ENCODE peak calls at places on chromosomes 16 and 17, in nine cellular contexts. One of them, this sample, is unnamed.

GRCh38 chr17:29149431-29150064 is 30.6 kb downstream of the MYO18A start:
- DNase-seq in GF-D8: no peak
- DNase-seq in Kasumi-1: no peak
- DNase-seq in M059J: no peak
- DNase-seq in amniotic stem cell: no peak
- DNase-seq in SK-N-MC: no peak
- DNase-seq in right lobe of liver: no peak
- DNase-seq in left cardiac atrium: peak
- DNase-seq in stimulated activated CD4-positive, alpha-beta T cell treated with anti-CD3 and anti-CD28 coated beads, Interleukin-1b, Interleukin-23, amount 100 ng/mL, for 48 hours: no peak
- DNase-seq in this sample: peak

GRCh38 chr16:86306811-86307517 is 203.4 kb upstream of the FOXF1 start:
- DNase-seq in M059J: peak
- DNase-seq in right lobe of liver: no peak
- DNase-seq in amniotic stem cell: no peak
- DNase-seq in GF-D8: no peak
- DNase-seq in Kasumi-1: no peak
- DNase-seq in stimulated activated CD4-positive, alpha-beta T cell treated with anti-CD3 and anti-CD28 coated beads, Interleukin-1b, Interleukin-23, amount 100 ng/mL, for 48 hours: no peak
- DNase-seq in left cardiac atrium: no peak
- DNase-seq in SK-N-MC: no peak
- DNase-seq in this sample: no peak

GRCh38 chr17:63381101-63381729 is 64.9 kb downstream of the CYB561 start:
- DNase-seq in GF-D8: no peak
- DNase-seq in SK-N-MC: no peak
- DNase-seq in M059J: no peak
- DNase-seq in stimulated activated CD4-positive, alpha-beta T cell treated with anti-CD3 and anti-CD28 coated beads, Interleukin-1b, Interleukin-23, amount 100 ng/mL, for 48 hours: no peak
- DNase-seq in Kasumi-1: no peak
- DNase-seq in amniotic stem cell: no peak
- DNase-seq in right lobe of liver: no peak
- DNase-seq in left cardiac atrium: no peak
- DNase-seq in this sample: no peak

GRCh38 chr17:68705331-68706166 is 104.4 kb upstream of the FAM20A start:
- DNase-seq in M059J: no peak
- DNase-seq in left cardiac atrium: no peak
- DNase-seq in right lobe of liver: no peak
- DNase-seq in stimulated activated CD4-positive, alpha-beta T cell treated with anti-CD3 and anti-CD28 coated beads, Interleukin-1b, Interleukin-23, amount 100 ng/mL, for 48 hours: no peak
- DNase-seq in amniotic stem cell: no peak
- DNase-seq in Kasumi-1: no peak
- DNase-seq in SK-N-MC: no peak
- DNase-seq in GF-D8: no peak
- DNase-seq in this sample: no peak

GRCh38 chr16:50580180-50580771 is 32.1 kb downstream of the NKD1 start:
- DNase-seq in SK-N-MC: no peak
- DNase-seq in Kasumi-1: no peak
- DNase-seq in stimulated activated CD4-positive, alpha-beta T cell treated with anti-CD3 and anti-CD28 coated beads, Interleukin-1b, Interleukin-23, amount 100 ng/mL, for 48 hours: no peak
- DNase-seq in amniotic stem cell: no peak
- DNase-seq in GF-D8: no peak
- DNase-seq in M059J: no peak
- DNase-seq in left cardiac atrium: no peak
- DNase-seq in right lobe of liver: no peak
- DNase-seq in this sample: no peak

GRCh38 chr17:18217412-18218015 is 7.9 kb upstream of the LLGL1 start:
- DNase-seq in GF-D8: no peak
- DNase-seq in SK-N-MC: no peak
- DNase-seq in left cardiac atrium: peak
- DNase-seq in Kasumi-1: peak
- DNase-seq in right lobe of liver: peak
- DNase-seq in stimulated activated CD4-positive, alpha-beta T cell treated with anti-CD3 and anti-CD28 coated beads, Interleukin-1b, Interleukin-23, amount 100 ng/mL, for 48 hours: peak
- DNase-seq in M059J: peak
- DNase-seq in amniotic stem cell: no peak
- DNase-seq in this sample: peak

GRCh38 chr17:16363749-16364536 is 10.7 kb upstream of the CENPV start:
- DNase-seq in amniotic stem cell: peak
- DNase-seq in SK-N-MC: peak
- DNase-seq in M059J: peak
- DNase-seq in GF-D8: no peak
- DNase-seq in left cardiac atrium: peak
- DNase-seq in Kasumi-1: peak
- DNase-seq in stimulated activated CD4-positive, alpha-beta T cell treated with anti-CD3 and anti-CD28 coated beads, Interleukin-1b, Interleukin-23, amount 100 ng/mL, for 48 hours: peak
- DNase-seq in right lobe of liver: peak
- DNase-seq in this sample: peak

GRCh38 chr16:29694384-29695195 is 15.6 kb downstream of the QPRT start:
- DNase-seq in Kasumi-1: no peak
- DNase-seq in left cardiac atrium: no peak
- DNase-seq in amniotic stem cell: no peak
- DNase-seq in stimulated activated CD4-positive, alpha-beta T cell treated with anti-CD3 and anti-CD28 coated beads, Interleukin-1b, Interleukin-23, amount 100 ng/mL, for 48 hours: no peak
- DNase-seq in GF-D8: no peak
- DNase-seq in SK-N-MC: no peak
- DNase-seq in right lobe of liver: peak
- DNase-seq in M059J: no peak
- DNase-seq in this sample: peak

GRCh38 chr16:31452631-31453106 is 6.6 kb upstream of the ARMC5 start:
- DNase-seq in M059J: peak
- DNase-seq in stimulated activated CD4-positive, alpha-beta T cell treated with anti-CD3 and anti-CD28 coated beads, Interleukin-1b, Interleukin-23, amount 100 ng/mL, for 48 hours: no peak
- DNase-seq in right lobe of liver: no peak
- DNase-seq in Kasumi-1: no peak
- DNase-seq in GF-D8: no peak
- DNase-seq in SK-N-MC: no peak
- DNase-seq in amniotic stem cell: peak
- DNase-seq in left cardiac atrium: no peak
- DNase-seq in this sample: peak

GRCh38 chr16:55832788-55833583 is at the start of gene CES1:
- DNase-seq in left cardiac atrium: peak
- DNase-seq in amniotic stem cell: no peak
- DNase-seq in SK-N-MC: no peak
- DNase-seq in Kasumi-1: no peak
- DNase-seq in right lobe of liver: peak
- DNase-seq in GF-D8: no peak
- DNase-seq in stimulated activated CD4-positive, alpha-beta T cell treated with anti-CD3 and anti-CD28 coated beads, Interleukin-1b, Interleukin-23, amount 100 ng/mL, for 48 hours: no peak
- DNase-seq in M059J: no peak
- DNase-seq in this sample: peak

GRCh38 chr16:78505544-78506371 is 406.3 kb downstream of the WWOX start:
- DNase-seq in amniotic stem cell: no peak
- DNase-seq in right lobe of liver: peak
- DNase-seq in stimulated activated CD4-positive, alpha-beta T cell treated with anti-CD3 and anti-CD28 coated beads, Interleukin-1b, Interleukin-23, amount 100 ng/mL, for 48 hours: no peak
- DNase-seq in GF-D8: no peak
- DNase-seq in SK-N-MC: no peak
- DNase-seq in M059J: peak
- DNase-seq in Kasumi-1: no peak
- DNase-seq in left cardiac atrium: peak
- DNase-seq in this sample: peak

GRCh38 chr17:39099686-39100293 is 51.6 kb downstream of the PLXDC1 start:
- DNase-seq in stimulated activated CD4-positive, alpha-beta T cell treated with anti-CD3 and anti-CD28 coated beads, Interleukin-1b, Interleukin-23, amount 100 ng/mL, for 48 hours: no peak
- DNase-seq in amniotic stem cell: no peak
- DNase-seq in left cardiac atrium: peak
- DNase-seq in GF-D8: no peak
- DNase-seq in Kasumi-1: no peak
- DNase-seq in SK-N-MC: peak
- DNase-seq in M059J: peak
- DNase-seq in right lobe of liver: no peak
- DNase-seq in this sample: no peak

GRCh38 chr16:49581630-49582298 is 208.2 kb downstream of the C16orf78 start:
- DNase-seq in Kasumi-1: no peak
- DNase-seq in amniotic stem cell: no peak
- DNase-seq in GF-D8: no peak
- DNase-seq in SK-N-MC: no peak
- DNase-seq in left cardiac atrium: no peak
- DNase-seq in stimulated activated CD4-positive, alpha-beta T cell treated with anti-CD3 and anti-CD28 coated beads, Interleukin-1b, Interleukin-23, amount 100 ng/mL, for 48 hours: no peak
- DNase-seq in right lobe of liver: no peak
- DNase-seq in M059J: no peak
- DNase-seq in this sample: no peak

GRCh38 chr17:79930786-79931516 is 91.7 kb upstream of the CBX4 start:
- DNase-seq in SK-N-MC: no peak
- DNase-seq in GF-D8: no peak
- DNase-seq in amniotic stem cell: no peak
- DNase-seq in left cardiac atrium: no peak
- DNase-seq in stimulated activated CD4-positive, alpha-beta T cell treated with anti-CD3 and anti-CD28 coated beads, Interleukin-1b, Interleukin-23, amount 100 ng/mL, for 48 hours: no peak
- DNase-seq in right lobe of liver: no peak
- DNase-seq in Kasumi-1: no peak
- DNase-seq in M059J: no peak
- DNase-seq in this sample: no peak

GRCh38 chr17:65495255-65496060 is 66.0 kb downstream of the AXIN2 start:
- DNase-seq in amniotic stem cell: no peak
- DNase-seq in SK-N-MC: no peak
- DNase-seq in Kasumi-1: no peak
- DNase-seq in left cardiac atrium: no peak
- DNase-seq in GF-D8: no peak
- DNase-seq in M059J: no peak
- DNase-seq in right lobe of liver: no peak
- DNase-seq in stimulated activated CD4-positive, alpha-beta T cell treated with anti-CD3 and anti-CD28 coated beads, Interleukin-1b, Interleukin-23, amount 100 ng/mL, for 48 hours: no peak
- DNase-seq in this sample: no peak

GRCh38 chr16:85809645-85810044 is 10.2 kb downstream of the COX4I1 start:
- DNase-seq in SK-N-MC: no peak
- DNase-seq in left cardiac atrium: no peak
- DNase-seq in Kasumi-1: no peak
- DNase-seq in M059J: no peak
- DNase-seq in stimulated activated CD4-positive, alpha-beta T cell treated with anti-CD3 and anti-CD28 coated beads, Interleukin-1b, Interleukin-23, amount 100 ng/mL, for 48 hours: no peak
- DNase-seq in right lobe of liver: no peak
- DNase-seq in amniotic stem cell: no peak
- DNase-seq in GF-D8: no peak
- DNase-seq in this sample: no peak

GRCh38 chr16:18931756-18932155 is 5.5 kb upstream of the SMG1 start:
- DNase-seq in right lobe of liver: no peak
- DNase-seq in SK-N-MC: no peak
- DNase-seq in M059J: no peak
- DNase-seq in left cardiac atrium: peak
- DNase-seq in Kasumi-1: no peak
- DNase-seq in GF-D8: no peak
- DNase-seq in amniotic stem cell: no peak
- DNase-seq in stimulated activated CD4-positive, alpha-beta T cell treated with anti-CD3 and anti-CD28 coated beads, Interleukin-1b, Interleukin-23, amount 100 ng/mL, for 48 hours: no peak
- DNase-seq in this sample: peak

GRCh38 chr17:7438050-7438614 is 1.2 kb upstream of the FGF11 start:
- DNase-seq in M059J: no peak
- DNase-seq in Kasumi-1: peak
- DNase-seq in left cardiac atrium: peak
- DNase-seq in stimulated activated CD4-positive, alpha-beta T cell treated with anti-CD3 and anti-CD28 coated beads, Interleukin-1b, Interleukin-23, amount 100 ng/mL, for 48 hours: peak
- DNase-seq in SK-N-MC: no peak
- DNase-seq in right lobe of liver: peak
- DNase-seq in amniotic stem cell: no peak
- DNase-seq in GF-D8: no peak
- DNase-seq in this sample: peak

GRCh38 chr16:62256406-62256805 is 220.2 kb upstream of the CDH8 start:
- DNase-seq in Kasumi-1: no peak
- DNase-seq in left cardiac atrium: no peak
- DNase-seq in amniotic stem cell: no peak
- DNase-seq in GF-D8: no peak
- DNase-seq in stimulated activated CD4-positive, alpha-beta T cell treated with anti-CD3 and anti-CD28 coated beads, Interleukin-1b, Interleukin-23, amount 100 ng/mL, for 48 hours: no peak
- DNase-seq in M059J: peak
- DNase-seq in right lobe of liver: no peak
- DNase-seq in SK-N-MC: no peak
- DNase-seq in this sample: no peak

GRCh38 chr16:4679854-4680636 is 13.3 kb upstream of the NUDT16L1 start:
- DNase-seq in right lobe of liver: peak
- DNase-seq in SK-N-MC: no peak
- DNase-seq in Kasumi-1: peak
- DNase-seq in amniotic stem cell: no peak
- DNase-seq in stimulated activated CD4-positive, alpha-beta T cell treated with anti-CD3 and anti-CD28 coated beads, Interleukin-1b, Interleukin-23, amount 100 ng/mL, for 48 hours: no peak
- DNase-seq in left cardiac atrium: peak
- DNase-seq in GF-D8: peak
- DNase-seq in M059J: no peak
- DNase-seq in this sample: peak

GRCh38 chr16:86317617-86318021 is 192.7 kb upstream of the FOXF1 start:
- DNase-seq in GF-D8: no peak
- DNase-seq in right lobe of liver: no peak
- DNase-seq in amniotic stem cell: no peak
- DNase-seq in Kasumi-1: no peak
- DNase-seq in stimulated activated CD4-positive, alpha-beta T cell treated with anti-CD3 and anti-CD28 coated beads, Interleukin-1b, Interleukin-23, amount 100 ng/mL, for 48 hours: no peak
- DNase-seq in M059J: no peak
- DNase-seq in SK-N-MC: no peak
- DNase-seq in left cardiac atrium: no peak
- DNase-seq in this sample: no peak

GRCh38 chr17:17063546-17064122 is 21.4 kb downstream of the MPRIP start:
- DNase-seq in M059J: peak
- DNase-seq in SK-N-MC: no peak
- DNase-seq in GF-D8: peak
- DNase-seq in amniotic stem cell: no peak
- DNase-seq in Kasumi-1: no peak
- DNase-seq in right lobe of liver: peak
- DNase-seq in stimulated activated CD4-positive, alpha-beta T cell treated with anti-CD3 and anti-CD28 coated beads, Interleukin-1b, Interleukin-23, amount 100 ng/mL, for 48 hours: no peak
- DNase-seq in left cardiac atrium: peak
- DNase-seq in this sample: peak

GRCh38 chr16:17397499-17397891 is 73.3 kb downstream of the XYLT1 start:
- DNase-seq in left cardiac atrium: peak
- DNase-seq in stimulated activated CD4-positive, alpha-beta T cell treated with anti-CD3 and anti-CD28 coated beads, Interleukin-1b, Interleukin-23, amount 100 ng/mL, for 48 hours: no peak
- DNase-seq in amniotic stem cell: no peak
- DNase-seq in M059J: peak
- DNase-seq in GF-D8: no peak
- DNase-seq in Kasumi-1: no peak
- DNase-seq in right lobe of liver: no peak
- DNase-seq in SK-N-MC: no peak
- DNase-seq in this sample: no peak

GRCh38 chr17:19769946-19770652 is 22.0 kb upstream of the ALDH3A1 start:
- DNase-seq in right lobe of liver: no peak
- DNase-seq in GF-D8: no peak
- DNase-seq in left cardiac atrium: peak
- DNase-seq in Kasumi-1: no peak
- DNase-seq in amniotic stem cell: peak
- DNase-seq in M059J: peak
- DNase-seq in stimulated activated CD4-positive, alpha-beta T cell treated with anti-CD3 and anti-CD28 coated beads, Interleukin-1b, Interleukin-23, amount 100 ng/mL, for 48 hours: no peak
- DNase-seq in SK-N-MC: no peak
- DNase-seq in this sample: no peak

GRCh38 chr17:43010667-43011308 is 4.2 kb downstream of the IFI35 start:
- DNase-seq in M059J: peak
- DNase-seq in Kasumi-1: no peak
- DNase-seq in right lobe of liver: peak
- DNase-seq in left cardiac atrium: no peak
- DNase-seq in stimulated activated CD4-positive, alpha-beta T cell treated with anti-CD3 and anti-CD28 coated beads, Interleukin-1b, Interleukin-23, amount 100 ng/mL, for 48 hours: no peak
- DNase-seq in amniotic stem cell: no peak
- DNase-seq in GF-D8: no peak
- DNase-seq in SK-N-MC: no peak
- DNase-seq in this sample: no peak

GRCh38 chr16:83355570-83356218 is 452.1 kb upstream of the HSBP1 start:
- DNase-seq in left cardiac atrium: no peak
- DNase-seq in SK-N-MC: no peak
- DNase-seq in GF-D8: no peak
- DNase-seq in Kasumi-1: no peak
- DNase-seq in amniotic stem cell: no peak
- DNase-seq in stimulated activated CD4-positive, alpha-beta T cell treated with anti-CD3 and anti-CD28 coated beads, Interleukin-1b, Interleukin-23, amount 100 ng/mL, for 48 hours: no peak
- DNase-seq in right lobe of liver: no peak
- DNase-seq in M059J: no peak
- DNase-seq in this sample: no peak

GRCh38 chr16:19184823-19185509 is 16.9 kb downstream of the SYT17 start:
- DNase-seq in amniotic stem cell: no peak
- DNase-seq in SK-N-MC: no peak
- DNase-seq in Kasumi-1: no peak
- DNase-seq in left cardiac atrium: no peak
- DNase-seq in GF-D8: no peak
- DNase-seq in M059J: no peak
- DNase-seq in right lobe of liver: no peak
- DNase-seq in stimulated activated CD4-positive, alpha-beta T cell treated with anti-CD3 and anti-CD28 coated beads, Interleukin-1b, Interleukin-23, amount 100 ng/mL, for 48 hours: no peak
- DNase-seq in this sample: no peak

GRCh38 chr16:2326191-2326590 is 14.3 kb downstream of the ABCA3 start:
- DNase-seq in M059J: no peak
- DNase-seq in left cardiac atrium: no peak
- DNase-seq in stimulated activated CD4-positive, alpha-beta T cell treated with anti-CD3 and anti-CD28 coated beads, Interleukin-1b, Interleukin-23, amount 100 ng/mL, for 48 hours: no peak
- DNase-seq in Kasumi-1: no peak
- DNase-seq in amniotic stem cell: no peak
- DNase-seq in GF-D8: no peak
- DNase-seq in SK-N-MC: no peak
- DNase-seq in right lobe of liver: no peak
- DNase-seq in this sample: no peak

GRCh38 chr17:34562387-34562786 is 17.0 kb upstream of the TMEM132E start:
- DNase-seq in right lobe of liver: no peak
- DNase-seq in GF-D8: no peak
- DNase-seq in stimulated activated CD4-positive, alpha-beta T cell treated with anti-CD3 and anti-CD28 coated beads, Interleukin-1b, Interleukin-23, amount 100 ng/mL, for 48 hours: no peak
- DNase-seq in M059J: no peak
- DNase-seq in SK-N-MC: no peak
- DNase-seq in Kasumi-1: no peak
- DNase-seq in left cardiac atrium: no peak
- DNase-seq in amniotic stem cell: no peak
- DNase-seq in this sample: no peak